ENCODE peak calls at places on chromosomes 2 and 18, in ten cellular contexts. One of them, this sample, is unnamed.

GRCh38 chr2:130328710-130329109 is 14.0 kb upstream of the IMP4 start:
- DNase-seq in activated naive CD4-positive, alpha-beta T cell: no peak
- DNase-seq in CD4-positive, alpha-beta T cell: no peak
- DNase-seq in activated CD8-positive, alpha-beta T cell treated with anti-CD3 and anti-CD28 coated beads for 36 hours: no peak
- DNase-seq in pancreas: no peak
- DNase-seq in SK-MEL-5: peak
- DNase-seq in transverse colon: no peak
- DNase-seq in adrenal gland: no peak
- DNase-seq in GDM1: no peak
- DNase-seq in stimulated activated CD4-positive, alpha-beta T cell treated with anti-CD3 and anti-CD28 coated beads, TNF-alpha, amount 100 ng/mL, for 48 hours: no peak
- DNase-seq in this sample: no peak

GRCh38 chr2:139600166-139600565 is 820.0 kb upstream of the NXPH2 start:
- DNase-seq in activated naive CD4-positive, alpha-beta T cell: no peak
- DNase-seq in CD4-positive, alpha-beta T cell: no peak
- DNase-seq in activated CD8-positive, alpha-beta T cell treated with anti-CD3 and anti-CD28 coated beads for 36 hours: no peak
- DNase-seq in pancreas: no peak
- DNase-seq in SK-MEL-5: no peak
- DNase-seq in transverse colon: no peak
- DNase-seq in adrenal gland: no peak
- DNase-seq in GDM1: no peak
- DNase-seq in stimulated activated CD4-positive, alpha-beta T cell treated with anti-CD3 and anti-CD28 coated beads, TNF-alpha, amount 100 ng/mL, for 48 hours: no peak
- DNase-seq in this sample: no peak

GRCh38 chr2:155546715-155547555 is 785.6 kb downstream of the NR4A2 start:
- DNase-seq in activated naive CD4-positive, alpha-beta T cell: no peak
- DNase-seq in CD4-positive, alpha-beta T cell: no peak
- DNase-seq in activated CD8-positive, alpha-beta T cell treated with anti-CD3 and anti-CD28 coated beads for 36 hours: no peak
- DNase-seq in pancreas: no peak
- DNase-seq in SK-MEL-5: no peak
- DNase-seq in transverse colon: no peak
- DNase-seq in adrenal gland: no peak
- DNase-seq in GDM1: no peak
- DNase-seq in stimulated activated CD4-positive, alpha-beta T cell treated with anti-CD3 and anti-CD28 coated beads, TNF-alpha, amount 100 ng/mL, for 48 hours: no peak
- DNase-seq in this sample: no peak

GRCh38 chr2:88055436-88056128 is at the start of gene KRCC1:
- DNase-seq in activated naive CD4-positive, alpha-beta T cell: peak
- DNase-seq in CD4-positive, alpha-beta T cell: peak
- DNase-seq in activated CD8-positive, alpha-beta T cell treated with anti-CD3 and anti-CD28 coated beads for 36 hours: peak
- DNase-seq in pancreas: peak
- DNase-seq in SK-MEL-5: peak
- DNase-seq in transverse colon: peak
- DNase-seq in adrenal gland: peak
- DNase-seq in GDM1: peak
- DNase-seq in stimulated activated CD4-positive, alpha-beta T cell treated with anti-CD3 and anti-CD28 coated beads, TNF-alpha, amount 100 ng/mL, for 48 hours: peak
- DNase-seq in this sample: peak

GRCh38 chr2:67701011-67701410 is 303.9 kb downstream of the ETAA1 start:
- DNase-seq in activated naive CD4-positive, alpha-beta T cell: no peak
- DNase-seq in CD4-positive, alpha-beta T cell: no peak
- DNase-seq in activated CD8-positive, alpha-beta T cell treated with anti-CD3 and anti-CD28 coated beads for 36 hours: no peak
- DNase-seq in pancreas: no peak
- DNase-seq in SK-MEL-5: no peak
- DNase-seq in transverse colon: no peak
- DNase-seq in adrenal gland: no peak
- DNase-seq in GDM1: no peak
- DNase-seq in stimulated activated CD4-positive, alpha-beta T cell treated with anti-CD3 and anti-CD28 coated beads, TNF-alpha, amount 100 ng/mL, for 48 hours: no peak
- DNase-seq in this sample: no peak

GRCh38 chr2:85018049-85018447 is 47.1 kb downstream of the KCMF1 start:
- DNase-seq in activated naive CD4-positive, alpha-beta T cell: no peak
- DNase-seq in CD4-positive, alpha-beta T cell: no peak
- DNase-seq in activated CD8-positive, alpha-beta T cell treated with anti-CD3 and anti-CD28 coated beads for 36 hours: no peak
- DNase-seq in pancreas: no peak
- DNase-seq in SK-MEL-5: no peak
- DNase-seq in transverse colon: no peak
- DNase-seq in adrenal gland: no peak
- DNase-seq in GDM1: no peak
- DNase-seq in stimulated activated CD4-positive, alpha-beta T cell treated with anti-CD3 and anti-CD28 coated beads, TNF-alpha, amount 100 ng/mL, for 48 hours: no peak
- DNase-seq in this sample: no peak

GRCh38 chr2:177772529-177772928 is 300.0 kb downstream of the PDE11A start:
- DNase-seq in activated naive CD4-positive, alpha-beta T cell: no peak
- DNase-seq in CD4-positive, alpha-beta T cell: no peak
- DNase-seq in activated CD8-positive, alpha-beta T cell treated with anti-CD3 and anti-CD28 coated beads for 36 hours: peak
- DNase-seq in pancreas: no peak
- DNase-seq in SK-MEL-5: peak
- DNase-seq in transverse colon: no peak
- DNase-seq in adrenal gland: no peak
- DNase-seq in GDM1: no peak
- DNase-seq in stimulated activated CD4-positive, alpha-beta T cell treated with anti-CD3 and anti-CD28 coated beads, TNF-alpha, amount 100 ng/mL, for 48 hours: no peak
- DNase-seq in this sample: no peak

GRCh38 chr2:151878655-151879563 is 50.7 kb upstream of the ARL5A start:
- DNase-seq in activated naive CD4-positive, alpha-beta T cell: no peak
- DNase-seq in CD4-positive, alpha-beta T cell: no peak
- DNase-seq in activated CD8-positive, alpha-beta T cell treated with anti-CD3 and anti-CD28 coated beads for 36 hours: no peak
- DNase-seq in pancreas: no peak
- DNase-seq in SK-MEL-5: no peak
- DNase-seq in transverse colon: no peak
- DNase-seq in adrenal gland: no peak
- DNase-seq in GDM1: peak
- DNase-seq in stimulated activated CD4-positive, alpha-beta T cell treated with anti-CD3 and anti-CD28 coated beads, TNF-alpha, amount 100 ng/mL, for 48 hours: no peak
- DNase-seq in this sample: peak

GRCh38 chr2:85246348-85246747 is 81.4 kb downstream of the TGOLN2 start:
- DNase-seq in activated naive CD4-positive, alpha-beta T cell: no peak
- DNase-seq in CD4-positive, alpha-beta T cell: no peak
- DNase-seq in activated CD8-positive, alpha-beta T cell treated with anti-CD3 and anti-CD28 coated beads for 36 hours: peak
- DNase-seq in pancreas: no peak
- DNase-seq in SK-MEL-5: no peak
- DNase-seq in transverse colon: no peak
- DNase-seq in adrenal gland: no peak
- DNase-seq in GDM1: no peak
- DNase-seq in stimulated activated CD4-positive, alpha-beta T cell treated with anti-CD3 and anti-CD28 coated beads, TNF-alpha, amount 100 ng/mL, for 48 hours: no peak
- DNase-seq in this sample: no peak

GRCh38 chr2:172082944-172083718 is 2.2 kb upstream of the DLX1 start:
- DNase-seq in activated naive CD4-positive, alpha-beta T cell: no peak
- DNase-seq in CD4-positive, alpha-beta T cell: no peak
- DNase-seq in activated CD8-positive, alpha-beta T cell treated with anti-CD3 and anti-CD28 coated beads for 36 hours: no peak
- DNase-seq in pancreas: no peak
- DNase-seq in SK-MEL-5: no peak
- DNase-seq in transverse colon: no peak
- DNase-seq in adrenal gland: no peak
- DNase-seq in GDM1: no peak
- DNase-seq in stimulated activated CD4-positive, alpha-beta T cell treated with anti-CD3 and anti-CD28 coated beads, TNF-alpha, amount 100 ng/mL, for 48 hours: no peak
- DNase-seq in this sample: peak

GRCh38 chr2:236169151-236169721 is 1.1 kb upstream of the GBX2 start:
- DNase-seq in activated naive CD4-positive, alpha-beta T cell: no peak
- DNase-seq in CD4-positive, alpha-beta T cell: no peak
- DNase-seq in activated CD8-positive, alpha-beta T cell treated with anti-CD3 and anti-CD28 coated beads for 36 hours: no peak
- DNase-seq in pancreas: no peak
- DNase-seq in SK-MEL-5: no peak
- DNase-seq in transverse colon: no peak
- DNase-seq in adrenal gland: no peak
- DNase-seq in GDM1: no peak
- DNase-seq in stimulated activated CD4-positive, alpha-beta T cell treated with anti-CD3 and anti-CD28 coated beads, TNF-alpha, amount 100 ng/mL, for 48 hours: no peak
- DNase-seq in this sample: no peak

GRCh38 chr18:49866680-49867079 is 53.3 kb upstream of the ACAA2 start:
- DNase-seq in activated naive CD4-positive, alpha-beta T cell: no peak
- DNase-seq in CD4-positive, alpha-beta T cell: no peak
- DNase-seq in activated CD8-positive, alpha-beta T cell treated with anti-CD3 and anti-CD28 coated beads for 36 hours: no peak
- DNase-seq in pancreas: no peak
- DNase-seq in SK-MEL-5: no peak
- DNase-seq in transverse colon: no peak
- DNase-seq in adrenal gland: no peak
- DNase-seq in GDM1: no peak
- DNase-seq in stimulated activated CD4-positive, alpha-beta T cell treated with anti-CD3 and anti-CD28 coated beads, TNF-alpha, amount 100 ng/mL, for 48 hours: no peak
- DNase-seq in this sample: no peak

GRCh38 chr2:88590998-88591613 is 36.2 kb downstream of the EIF2AK3 start:
- DNase-seq in activated naive CD4-positive, alpha-beta T cell: no peak
- DNase-seq in CD4-positive, alpha-beta T cell: no peak
- DNase-seq in activated CD8-positive, alpha-beta T cell treated with anti-CD3 and anti-CD28 coated beads for 36 hours: peak
- DNase-seq in pancreas: no peak
- DNase-seq in SK-MEL-5: peak
- DNase-seq in transverse colon: peak
- DNase-seq in adrenal gland: peak
- DNase-seq in GDM1: peak
- DNase-seq in stimulated activated CD4-positive, alpha-beta T cell treated with anti-CD3 and anti-CD28 coated beads, TNF-alpha, amount 100 ng/mL, for 48 hours: peak
- DNase-seq in this sample: peak

GRCh38 chr18:34039194-34039593 is 185.5 kb downstream of the NOL4 start:
- DNase-seq in activated naive CD4-positive, alpha-beta T cell: no peak
- DNase-seq in CD4-positive, alpha-beta T cell: no peak
- DNase-seq in activated CD8-positive, alpha-beta T cell treated with anti-CD3 and anti-CD28 coated beads for 36 hours: no peak
- DNase-seq in pancreas: no peak
- DNase-seq in SK-MEL-5: no peak
- DNase-seq in transverse colon: no peak
- DNase-seq in adrenal gland: no peak
- DNase-seq in GDM1: no peak
- DNase-seq in stimulated activated CD4-positive, alpha-beta T cell treated with anti-CD3 and anti-CD28 coated beads, TNF-alpha, amount 100 ng/mL, for 48 hours: no peak
- DNase-seq in this sample: no peak

GRCh38 chr18:59565957-59566356 is 131.3 kb downstream of the CCBE1 start:
- DNase-seq in activated naive CD4-positive, alpha-beta T cell: no peak
- DNase-seq in CD4-positive, alpha-beta T cell: no peak
- DNase-seq in activated CD8-positive, alpha-beta T cell treated with anti-CD3 and anti-CD28 coated beads for 36 hours: no peak
- DNase-seq in pancreas: no peak
- DNase-seq in SK-MEL-5: no peak
- DNase-seq in transverse colon: no peak
- DNase-seq in adrenal gland: no peak
- DNase-seq in GDM1: no peak
- DNase-seq in stimulated activated CD4-positive, alpha-beta T cell treated with anti-CD3 and anti-CD28 coated beads, TNF-alpha, amount 100 ng/mL, for 48 hours: no peak
- DNase-seq in this sample: no peak

GRCh38 chr18:45167109-45167551 is 448.1 kb upstream of the SLC14A2 start:
- DNase-seq in activated naive CD4-positive, alpha-beta T cell: no peak
- DNase-seq in CD4-positive, alpha-beta T cell: no peak
- DNase-seq in activated CD8-positive, alpha-beta T cell treated with anti-CD3 and anti-CD28 coated beads for 36 hours: no peak
- DNase-seq in pancreas: no peak
- DNase-seq in SK-MEL-5: no peak
- DNase-seq in transverse colon: peak
- DNase-seq in adrenal gland: no peak
- DNase-seq in GDM1: no peak
- DNase-seq in stimulated activated CD4-positive, alpha-beta T cell treated with anti-CD3 and anti-CD28 coated beads, TNF-alpha, amount 100 ng/mL, for 48 hours: no peak
- DNase-seq in this sample: no peak

GRCh38 chr2:21047161-21048009 is 3.5 kb upstream of the APOB start:
- DNase-seq in activated naive CD4-positive, alpha-beta T cell: no peak
- DNase-seq in CD4-positive, alpha-beta T cell: no peak
- DNase-seq in activated CD8-positive, alpha-beta T cell treated with anti-CD3 and anti-CD28 coated beads for 36 hours: no peak
- DNase-seq in pancreas: no peak
- DNase-seq in SK-MEL-5: no peak
- DNase-seq in transverse colon: no peak
- DNase-seq in adrenal gland: peak
- DNase-seq in GDM1: no peak
- DNase-seq in stimulated activated CD4-positive, alpha-beta T cell treated with anti-CD3 and anti-CD28 coated beads, TNF-alpha, amount 100 ng/mL, for 48 hours: no peak
- DNase-seq in this sample: no peak

GRCh38 chr18:52339891-52340371 is at the start of gene DCC:
- DNase-seq in activated naive CD4-positive, alpha-beta T cell: no peak
- DNase-seq in CD4-positive, alpha-beta T cell: no peak
- DNase-seq in activated CD8-positive, alpha-beta T cell treated with anti-CD3 and anti-CD28 coated beads for 36 hours: peak
- DNase-seq in pancreas: peak
- DNase-seq in SK-MEL-5: peak
- DNase-seq in transverse colon: peak
- DNase-seq in adrenal gland: peak
- DNase-seq in GDM1: no peak
- DNase-seq in stimulated activated CD4-positive, alpha-beta T cell treated with anti-CD3 and anti-CD28 coated beads, TNF-alpha, amount 100 ng/mL, for 48 hours: no peak
- DNase-seq in this sample: peak

GRCh38 chr2:215749092-215749957 is 264.0 kb downstream of the MREG start:
- DNase-seq in activated naive CD4-positive, alpha-beta T cell: no peak
- DNase-seq in CD4-positive, alpha-beta T cell: no peak
- DNase-seq in activated CD8-positive, alpha-beta T cell treated with anti-CD3 and anti-CD28 coated beads for 36 hours: no peak
- DNase-seq in pancreas: peak
- DNase-seq in SK-MEL-5: no peak
- DNase-seq in transverse colon: peak
- DNase-seq in adrenal gland: peak
- DNase-seq in GDM1: no peak
- DNase-seq in stimulated activated CD4-positive, alpha-beta T cell treated with anti-CD3 and anti-CD28 coated beads, TNF-alpha, amount 100 ng/mL, for 48 hours: no peak
- DNase-seq in this sample: no peak

GRCh38 chr2:110816404-110817365 is 84.3 kb downstream of the ACOXL start:
- DNase-seq in activated naive CD4-positive, alpha-beta T cell: no peak
- DNase-seq in CD4-positive, alpha-beta T cell: no peak
- DNase-seq in activated CD8-positive, alpha-beta T cell treated with anti-CD3 and anti-CD28 coated beads for 36 hours: no peak
- DNase-seq in pancreas: no peak
- DNase-seq in SK-MEL-5: no peak
- DNase-seq in transverse colon: no peak
- DNase-seq in adrenal gland: no peak
- DNase-seq in GDM1: no peak
- DNase-seq in stimulated activated CD4-positive, alpha-beta T cell treated with anti-CD3 and anti-CD28 coated beads, TNF-alpha, amount 100 ng/mL, for 48 hours: no peak
- DNase-seq in this sample: no peak

GRCh38 chr2:179822540-179822939 is 38.9 kb downstream of the ZNF385B start:
- DNase-seq in activated naive CD4-positive, alpha-beta T cell: no peak
- DNase-seq in CD4-positive, alpha-beta T cell: no peak
- DNase-seq in activated CD8-positive, alpha-beta T cell treated with anti-CD3 and anti-CD28 coated beads for 36 hours: no peak
- DNase-seq in pancreas: no peak
- DNase-seq in SK-MEL-5: no peak
- DNase-seq in transverse colon: no peak
- DNase-seq in adrenal gland: no peak
- DNase-seq in GDM1: no peak
- DNase-seq in stimulated activated CD4-positive, alpha-beta T cell treated with anti-CD3 and anti-CD28 coated beads, TNF-alpha, amount 100 ng/mL, for 48 hours: no peak
- DNase-seq in this sample: no peak

GRCh38 chr18:58195278-58195721 is 151.3 kb downstream of the NEDD4L start:
- DNase-seq in activated naive CD4-positive, alpha-beta T cell: no peak
- DNase-seq in CD4-positive, alpha-beta T cell: peak
- DNase-seq in activated CD8-positive, alpha-beta T cell treated with anti-CD3 and anti-CD28 coated beads for 36 hours: peak
- DNase-seq in pancreas: peak
- DNase-seq in SK-MEL-5: no peak
- DNase-seq in transverse colon: peak
- DNase-seq in adrenal gland: no peak
- DNase-seq in GDM1: no peak
- DNase-seq in stimulated activated CD4-positive, alpha-beta T cell treated with anti-CD3 and anti-CD28 coated beads, TNF-alpha, amount 100 ng/mL, for 48 hours: no peak
- DNase-seq in this sample: peak

GRCh38 chr2:240986787-240987411 is 11.5 kb upstream of the SNED1 start:
- DNase-seq in activated naive CD4-positive, alpha-beta T cell: no peak
- DNase-seq in CD4-positive, alpha-beta T cell: no peak
- DNase-seq in activated CD8-positive, alpha-beta T cell treated with anti-CD3 and anti-CD28 coated beads for 36 hours: no peak
- DNase-seq in pancreas: no peak
- DNase-seq in SK-MEL-5: no peak
- DNase-seq in transverse colon: peak
- DNase-seq in adrenal gland: peak
- DNase-seq in GDM1: no peak
- DNase-seq in stimulated activated CD4-positive, alpha-beta T cell treated with anti-CD3 and anti-CD28 coated beads, TNF-alpha, amount 100 ng/mL, for 48 hours: no peak
- DNase-seq in this sample: no peak

GRCh38 chr2:12816379-12817306 is 99.9 kb downstream of the TRIB2 start:
- DNase-seq in activated naive CD4-positive, alpha-beta T cell: no peak
- DNase-seq in CD4-positive, alpha-beta T cell: no peak
- DNase-seq in activated CD8-positive, alpha-beta T cell treated with anti-CD3 and anti-CD28 coated beads for 36 hours: no peak
- DNase-seq in pancreas: no peak
- DNase-seq in SK-MEL-5: no peak
- DNase-seq in transverse colon: no peak
- DNase-seq in adrenal gland: peak
- DNase-seq in GDM1: no peak
- DNase-seq in stimulated activated CD4-positive, alpha-beta T cell treated with anti-CD3 and anti-CD28 coated beads, TNF-alpha, amount 100 ng/mL, for 48 hours: no peak
- DNase-seq in this sample: no peak

GRCh38 chr18:56489901-56490300 is 148.5 kb downstream of the TXNL1 start:
- DNase-seq in activated naive CD4-positive, alpha-beta T cell: no peak
- DNase-seq in CD4-positive, alpha-beta T cell: no peak
- DNase-seq in activated CD8-positive, alpha-beta T cell treated with anti-CD3 and anti-CD28 coated beads for 36 hours: no peak
- DNase-seq in pancreas: peak
- DNase-seq in SK-MEL-5: no peak
- DNase-seq in transverse colon: no peak
- DNase-seq in adrenal gland: no peak
- DNase-seq in GDM1: no peak
- DNase-seq in stimulated activated CD4-positive, alpha-beta T cell treated with anti-CD3 and anti-CD28 coated beads, TNF-alpha, amount 100 ng/mL, for 48 hours: no peak
- DNase-seq in this sample: no peak

GRCh38 chr18:4125939-4126250 is 329.2 kb downstream of the DLGAP1 start:
- DNase-seq in activated naive CD4-positive, alpha-beta T cell: no peak
- DNase-seq in CD4-positive, alpha-beta T cell: no peak
- DNase-seq in activated CD8-positive, alpha-beta T cell treated with anti-CD3 and anti-CD28 coated beads for 36 hours: no peak
- DNase-seq in pancreas: no peak
- DNase-seq in SK-MEL-5: no peak
- DNase-seq in transverse colon: no peak
- DNase-seq in adrenal gland: no peak
- DNase-seq in GDM1: no peak
- DNase-seq in stimulated activated CD4-positive, alpha-beta T cell treated with anti-CD3 and anti-CD28 coated beads, TNF-alpha, amount 100 ng/mL, for 48 hours: no peak
- DNase-seq in this sample: no peak

GRCh38 chr18:48663931-48664847 is 125.4 kb downstream of the CTIF start:
- DNase-seq in activated naive CD4-positive, alpha-beta T cell: peak
- DNase-seq in CD4-positive, alpha-beta T cell: peak
- DNase-seq in activated CD8-positive, alpha-beta T cell treated with anti-CD3 and anti-CD28 coated beads for 36 hours: peak
- DNase-seq in pancreas: peak
- DNase-seq in SK-MEL-5: peak
- DNase-seq in transverse colon: peak
- DNase-seq in adrenal gland: peak
- DNase-seq in GDM1: no peak
- DNase-seq in stimulated activated CD4-positive, alpha-beta T cell treated with anti-CD3 and anti-CD28 coated beads, TNF-alpha, amount 100 ng/mL, for 48 hours: peak
- DNase-seq in this sample: peak

GRCh38 chr2:231711677-231712461 is 3.5 kb downstream of the PTMA start:
- DNase-seq in activated naive CD4-positive, alpha-beta T cell: no peak
- DNase-seq in CD4-positive, alpha-beta T cell: no peak
- DNase-seq in activated CD8-positive, alpha-beta T cell treated with anti-CD3 and anti-CD28 coated beads for 36 hours: peak
- DNase-seq in pancreas: no peak
- DNase-seq in SK-MEL-5: no peak
- DNase-seq in transverse colon: peak
- DNase-seq in adrenal gland: no peak
- DNase-seq in GDM1: no peak
- DNase-seq in stimulated activated CD4-positive, alpha-beta T cell treated with anti-CD3 and anti-CD28 coated beads, TNF-alpha, amount 100 ng/mL, for 48 hours: no peak
- DNase-seq in this sample: no peak

This sample was measured in iPS-NIHi11.